ENCODE peak calls at places on chromosome 14, in four cellular contexts. One of them, this sample, is unnamed.
A peak's percentile ranks its signal among the peaks of the same experiment; 100 is the strongest.

GRCh38 chr14:33249361-33249760 is 310.7 kb downstream of the NPAS3 start:
- DNase-seq in GM06990: no peak
- DNase-seq in T-cell: no peak
- DNase-seq in activated T-cell treated with anti-CD3 and anti-CD28 coated beads for 48 hours: no peak
- DNase-seq in this sample: no peak

GRCh38 chr14:31987691-31988090 is 89.4 kb upstream of the ARHGAP5 start:
- DNase-seq in GM06990: no peak
- DNase-seq in T-cell: no peak
- DNase-seq in activated T-cell treated with anti-CD3 and anti-CD28 coated beads for 48 hours: no peak
- DNase-seq in this sample: no peak

GRCh38 chr14:99966912-99967311 is 98.3 kb upstream of the EVL start:
- DNase-seq in GM06990: no peak
- DNase-seq in T-cell: no peak
- DNase-seq in activated T-cell treated with anti-CD3 and anti-CD28 coated beads for 48 hours: no peak
- DNase-seq in this sample: no peak

GRCh38 chr14:99575043-99576023 is 28.7 kb downstream of the CCDC85C start:
- DNase-seq in GM06990: no peak
- DNase-seq in T-cell: no peak
- DNase-seq in activated T-cell treated with anti-CD3 and anti-CD28 coated beads for 48 hours: no peak
- DNase-seq in this sample: no peak

GRCh38 chr14:94049625-94050023 is 23.5 kb downstream of the OTUB2 start:
- DNase-seq in GM06990: no peak
- DNase-seq in T-cell: no peak
- DNase-seq in activated T-cell treated with anti-CD3 and anti-CD28 coated beads for 48 hours: no peak
- DNase-seq in this sample: no peak

GRCh38 chr14:100536141-100536540 is 51.1 kb downstream of the BEGAIN start:
- DNase-seq in GM06990: peak; percentile 0
- DNase-seq in T-cell: no peak
- DNase-seq in activated T-cell treated with anti-CD3 and anti-CD28 coated beads for 48 hours: no peak
- DNase-seq in this sample: no peak

GRCh38 chr14:42378274-42378673 is 771.6 kb downstream of the LRFN5 start:
- DNase-seq in GM06990: no peak
- DNase-seq in T-cell: no peak
- DNase-seq in activated T-cell treated with anti-CD3 and anti-CD28 coated beads for 48 hours: no peak
- DNase-seq in this sample: no peak

GRCh38 chr14:97218713-97219355 is 421.7 kb downstream of the VRK1 start:
- DNase-seq in GM06990: no peak
- DNase-seq in T-cell: peak; percentile 11
- DNase-seq in activated T-cell treated with anti-CD3 and anti-CD28 coated beads for 48 hours: peak; percentile 38
- DNase-seq in this sample: peak; percentile 18

GRCh38 chr14:93725002-93725582 is 63.2 kb downstream of the PRIMA1 start:
- DNase-seq in GM06990: no peak
- DNase-seq in T-cell: no peak
- DNase-seq in activated T-cell treated with anti-CD3 and anti-CD28 coated beads for 48 hours: no peak
- DNase-seq in this sample: no peak

GRCh38 chr14:32596390-32596789 is 267.3 kb downstream of the AKAP6 start:
- DNase-seq in GM06990: no peak
- DNase-seq in T-cell: no peak
- DNase-seq in activated T-cell treated with anti-CD3 and anti-CD28 coated beads for 48 hours: no peak
- DNase-seq in this sample: no peak

GRCh38 chr14:105273062-105273461 is 24.7 kb downstream of the BTBD6 start:
- DNase-seq in GM06990: no peak
- DNase-seq in T-cell: no peak
- DNase-seq in activated T-cell treated with anti-CD3 and anti-CD28 coated beads for 48 hours: no peak
- DNase-seq in this sample: no peak

GRCh38 chr14:77885363-77885762 is 85.5 kb downstream of the ADCK1 start:
- DNase-seq in GM06990: no peak
- DNase-seq in T-cell: no peak
- DNase-seq in activated T-cell treated with anti-CD3 and anti-CD28 coated beads for 48 hours: no peak
- DNase-seq in this sample: no peak

GRCh38 chr14:97894552-97894951 is 1097.4 kb downstream of the VRK1 start:
- DNase-seq in GM06990: no peak
- DNase-seq in T-cell: no peak
- DNase-seq in activated T-cell treated with anti-CD3 and anti-CD28 coated beads for 48 hours: no peak
- DNase-seq in this sample: no peak

GRCh38 chr14:51328089-51328941 is 88.3 kb downstream of the TMX1 start:
- DNase-seq in GM06990: no peak
- DNase-seq in T-cell: no peak
- DNase-seq in activated T-cell treated with anti-CD3 and anti-CD28 coated beads for 48 hours: peak; percentile 46
- DNase-seq in this sample: peak; percentile 34

GRCh38 chr14:22822619-22823551 is 6.8 kb upstream of the MRPL52 start:
- DNase-seq in GM06990: peak; percentile 75
- DNase-seq in T-cell: peak; percentile 47
- DNase-seq in activated T-cell treated with anti-CD3 and anti-CD28 coated beads for 48 hours: peak; percentile 67
- DNase-seq in this sample: peak; percentile 43

GRCh38 chr14:74412753-74413152 is 13.3 kb downstream of the SYNDIG1L start:
- DNase-seq in GM06990: no peak
- DNase-seq in T-cell: no peak
- DNase-seq in activated T-cell treated with anti-CD3 and anti-CD28 coated beads for 48 hours: no peak
- DNase-seq in this sample: no peak

GRCh38 chr14:103372552-103373304 is 12.5 kb upstream of the MARK3 start:
- DNase-seq in GM06990: no peak
- DNase-seq in T-cell: no peak
- DNase-seq in activated T-cell treated with anti-CD3 and anti-CD28 coated beads for 48 hours: peak; percentile 39
- DNase-seq in this sample: no peak

GRCh38 chr14:36513012-36513420 is 7.0 kb downstream of the NKX2-1 start:
- DNase-seq in GM06990: no peak
- DNase-seq in T-cell: no peak
- DNase-seq in activated T-cell treated with anti-CD3 and anti-CD28 coated beads for 48 hours: no peak
- DNase-seq in this sample: no peak

GRCh38 chr14:60648934-60649814 is at the start of gene SIX1:
- DNase-seq in GM06990: peak; percentile 71
- DNase-seq in T-cell: no peak
- DNase-seq in activated T-cell treated with anti-CD3 and anti-CD28 coated beads for 48 hours: no peak
- DNase-seq in this sample: peak; percentile 35

GRCh38 chr14:22561661-22562579 is 27.1 kb downstream of the DAD1 start:
- DNase-seq in GM06990: no peak
- DNase-seq in T-cell: peak; percentile 74
- DNase-seq in activated T-cell treated with anti-CD3 and anti-CD28 coated beads for 48 hours: peak; percentile 55
- DNase-seq in this sample: peak; percentile 90

GRCh38 chr14:95361373-95362179 is 41.9 kb upstream of the CLMN start:
- DNase-seq in GM06990: peak; percentile 54
- DNase-seq in T-cell: peak; percentile 4
- DNase-seq in activated T-cell treated with anti-CD3 and anti-CD28 coated beads for 48 hours: peak; percentile 41
- DNase-seq in this sample: peak; percentile 15

GRCh38 chr14:68482772-68483395 is 310.0 kb downstream of the ZFP36L1 start:
- DNase-seq in GM06990: no peak
- DNase-seq in T-cell: no peak
- DNase-seq in activated T-cell treated with anti-CD3 and anti-CD28 coated beads for 48 hours: no peak
- DNase-seq in this sample: no peak

GRCh38 chr14:101254805-101255764 is 306.2 kb upstream of the DIO3 start:
- DNase-seq in GM06990: no peak
- DNase-seq in T-cell: no peak
- DNase-seq in activated T-cell treated with anti-CD3 and anti-CD28 coated beads for 48 hours: no peak
- DNase-seq in this sample: no peak

GRCh38 chr14:97703006-97703760 is 906.0 kb downstream of the VRK1 start:
- DNase-seq in GM06990: peak; percentile 29
- DNase-seq in T-cell: peak; percentile 15
- DNase-seq in activated T-cell treated with anti-CD3 and anti-CD28 coated beads for 48 hours: no peak
- DNase-seq in this sample: no peak

GRCh38 chr14:85317491-85318021 is 212.4 kb upstream of the FLRT2 start:
- DNase-seq in GM06990: no peak
- DNase-seq in T-cell: no peak
- DNase-seq in activated T-cell treated with anti-CD3 and anti-CD28 coated beads for 48 hours: no peak
- DNase-seq in this sample: no peak

GRCh38 chr14:60931206-60931605 is 49.7 kb downstream of the TRMT5 start:
- DNase-seq in GM06990: no peak
- DNase-seq in T-cell: no peak
- DNase-seq in activated T-cell treated with anti-CD3 and anti-CD28 coated beads for 48 hours: no peak
- DNase-seq in this sample: no peak

GRCh38 chr14:52399886-52400599 is 85.9 kb downstream of the PTGER2 start:
- DNase-seq in GM06990: no peak
- DNase-seq in T-cell: no peak
- DNase-seq in activated T-cell treated with anti-CD3 and anti-CD28 coated beads for 48 hours: no peak
- DNase-seq in this sample: no peak

GRCh38 chr14:39015964-39016577 is 87.0 kb downstream of the SEC23A start:
- DNase-seq in GM06990: no peak
- DNase-seq in T-cell: no peak
- DNase-seq in activated T-cell treated with anti-CD3 and anti-CD28 coated beads for 48 hours: no peak
- DNase-seq in this sample: no peak

GRCh38 chr14:100855256-100855930 is 29.5 kb downstream of the MEG3 start:
- DNase-seq in GM06990: no peak
- DNase-seq in T-cell: no peak
- DNase-seq in activated T-cell treated with anti-CD3 and anti-CD28 coated beads for 48 hours: no peak
- DNase-seq in this sample: no peak

GRCh38 chr14:28766505-28767238 is at the start of gene FOXG1:
- DNase-seq in GM06990: peak; percentile 82
- DNase-seq in T-cell: no peak
- DNase-seq in activated T-cell treated with anti-CD3 and anti-CD28 coated beads for 48 hours: no peak
- DNase-seq in this sample: no peak

GRCh38 chr14:76056128-76056527 is 70.6 kb downstream of the IFT43 start:
- DNase-seq in GM06990: no peak
- DNase-seq in T-cell: no peak
- DNase-seq in activated T-cell treated with anti-CD3 and anti-CD28 coated beads for 48 hours: no peak
- DNase-seq in this sample: no peak

GRCh38 chr14:42113358-42114070 is 506.8 kb downstream of the LRFN5 start:
- DNase-seq in GM06990: no peak
- DNase-seq in T-cell: no peak
- DNase-seq in activated T-cell treated with anti-CD3 and anti-CD28 coated beads for 48 hours: no peak
- DNase-seq in this sample: no peak

GRCh38 chr14:103121846-103122577 is 1.2 kb upstream of the TNFAIP2 start:
- DNase-seq in GM06990: no peak
- DNase-seq in T-cell: no peak
- DNase-seq in activated T-cell treated with anti-CD3 and anti-CD28 coated beads for 48 hours: no peak
- DNase-seq in this sample: no peak

GRCh38 chr14:24984846-24985589 is 64.9 kb downstream of the STXBP6 start:
- DNase-seq in GM06990: no peak
- DNase-seq in T-cell: no peak
- DNase-seq in activated T-cell treated with anti-CD3 and anti-CD28 coated beads for 48 hours: no peak
- DNase-seq in this sample: no peak

GRCh38 chr14:76968621-76969063 is 59.9 kb downstream of the IRF2BPL start:
- DNase-seq in GM06990: no peak
- DNase-seq in T-cell: no peak
- DNase-seq in activated T-cell treated with anti-CD3 and anti-CD28 coated beads for 48 hours: no peak
- DNase-seq in this sample: no peak

This sample was measured in T-helper 2 cell treated with Interferon-gamma antibody and Interleukin-4, amounts not matched to agents 5 μg/mL and 100 μg/mL, for 36 hours.